ENCODE peak calls at places on chromosomes 6 and 20, in six cellular contexts. One of them, this sample, is unnamed.

GRCh38 chr20:62405108-62405980 is 1.7 kb downstream of the CABLES2 start:
- DNase-seq in body of pancreas: peak
- DNase-seq in IMR-90: peak
- DNase-seq in left lung: no peak
- DNase-seq in Panc1: no peak
- DNase-seq in neural progenitor cell: peak
- DNase-seq in this sample: peak

GRCh38 chr6:2713473-2714358 is 37.0 kb downstream of the MYLK4 start:
- DNase-seq in body of pancreas: no peak
- DNase-seq in IMR-90: no peak
- DNase-seq in left lung: no peak
- DNase-seq in Panc1: no peak
- DNase-seq in neural progenitor cell: no peak
- DNase-seq in this sample: peak

GRCh38 chr20:16124911-16125776 is 448.1 kb downstream of the KIF16B start:
- DNase-seq in body of pancreas: no peak
- DNase-seq in IMR-90: no peak
- DNase-seq in left lung: no peak
- DNase-seq in Panc1: no peak
- DNase-seq in neural progenitor cell: no peak
- DNase-seq in this sample: peak

GRCh38 chr20:47529840-47530239 is 28.2 kb downstream of the NCOA3 start:
- DNase-seq in body of pancreas: no peak
- DNase-seq in IMR-90: peak
- DNase-seq in left lung: no peak
- DNase-seq in Panc1: no peak
- DNase-seq in neural progenitor cell: no peak
- DNase-seq in this sample: no peak

GRCh38 chr20:41003143-41003932 is 25.3 kb upstream of the TOP1 start:
- DNase-seq in body of pancreas: peak
- DNase-seq in IMR-90: peak
- DNase-seq in left lung: peak
- DNase-seq in Panc1: peak
- DNase-seq in neural progenitor cell: no peak
- DNase-seq in this sample: peak

GRCh38 chr6:100946711-100947110 is 65.6 kb upstream of the ASCC3 start:
- DNase-seq in body of pancreas: no peak
- DNase-seq in IMR-90: no peak
- DNase-seq in left lung: no peak
- DNase-seq in Panc1: no peak
- DNase-seq in neural progenitor cell: no peak
- DNase-seq in this sample: no peak

GRCh38 chr6:23650676-23651075 is 475.3 kb upstream of the NRSN1 start:
- DNase-seq in body of pancreas: no peak
- DNase-seq in IMR-90: no peak
- DNase-seq in left lung: no peak
- DNase-seq in Panc1: no peak
- DNase-seq in neural progenitor cell: peak
- DNase-seq in this sample: no peak

GRCh38 chr6:73640179-73640750 is 13.5 kb downstream of the SLC17A5 start:
- DNase-seq in body of pancreas: no peak
- DNase-seq in IMR-90: peak
- DNase-seq in left lung: no peak
- DNase-seq in Panc1: no peak
- DNase-seq in neural progenitor cell: no peak
- DNase-seq in this sample: no peak

GRCh38 chr6:84749181-84749580 is 15.2 kb downstream of the TBX18 start:
- DNase-seq in body of pancreas: no peak
- DNase-seq in IMR-90: no peak
- DNase-seq in left lung: no peak
- DNase-seq in Panc1: no peak
- DNase-seq in neural progenitor cell: no peak
- DNase-seq in this sample: no peak

GRCh38 chr6:83192456-83192855 is 609 bp downstream of the PGM3 start:
- DNase-seq in body of pancreas: no peak
- DNase-seq in IMR-90: no peak
- DNase-seq in left lung: no peak
- DNase-seq in Panc1: no peak
- DNase-seq in neural progenitor cell: no peak
- DNase-seq in this sample: no peak

GRCh38 chr20:2330090-2330695 is 34.4 kb downstream of the TGM3 start:
- DNase-seq in body of pancreas: no peak
- DNase-seq in IMR-90: no peak
- DNase-seq in left lung: no peak
- DNase-seq in Panc1: no peak
- DNase-seq in neural progenitor cell: no peak
- DNase-seq in this sample: no peak

GRCh38 chr20:62735331-62735821 is 26.7 kb downstream of the NTSR1 start:
- DNase-seq in body of pancreas: no peak
- DNase-seq in IMR-90: no peak
- DNase-seq in left lung: peak
- DNase-seq in Panc1: no peak
- DNase-seq in neural progenitor cell: no peak
- DNase-seq in this sample: no peak

GRCh38 chr20:2165871-2166270 is 64.2 kb downstream of the STK35 start:
- DNase-seq in body of pancreas: no peak
- DNase-seq in IMR-90: no peak
- DNase-seq in left lung: no peak
- DNase-seq in Panc1: no peak
- DNase-seq in neural progenitor cell: no peak
- DNase-seq in this sample: no peak

GRCh38 chr6:87914637-87915395 is 132.8 kb upstream of the SPACA1 start:
- DNase-seq in body of pancreas: no peak
- DNase-seq in IMR-90: peak
- DNase-seq in left lung: no peak
- DNase-seq in Panc1: no peak
- DNase-seq in neural progenitor cell: no peak
- DNase-seq in this sample: no peak

GRCh38 chr20:62372042-62372993 is 5.2 kb upstream of the LAMA5 start:
- DNase-seq in body of pancreas: no peak
- DNase-seq in IMR-90: no peak
- DNase-seq in left lung: no peak
- DNase-seq in Panc1: no peak
- DNase-seq in neural progenitor cell: no peak
- DNase-seq in this sample: no peak

GRCh38 chr6:5123296-5124135 is 38.4 kb downstream of the PPP1R3G start:
- DNase-seq in body of pancreas: no peak
- DNase-seq in IMR-90: no peak
- DNase-seq in left lung: no peak
- DNase-seq in Panc1: no peak
- DNase-seq in neural progenitor cell: no peak
- DNase-seq in this sample: no peak

GRCh38 chr20:57514273-57514751 is 10.6 kb downstream of the CTCFL start:
- DNase-seq in body of pancreas: peak
- DNase-seq in IMR-90: peak
- DNase-seq in left lung: peak
- DNase-seq in Panc1: peak
- DNase-seq in neural progenitor cell: peak
- DNase-seq in this sample: peak

GRCh38 chr6:144898052-144898689 is 613.0 kb downstream of the UTRN start:
- DNase-seq in body of pancreas: no peak
- DNase-seq in IMR-90: peak
- DNase-seq in left lung: no peak
- DNase-seq in Panc1: no peak
- DNase-seq in neural progenitor cell: no peak
- DNase-seq in this sample: no peak

GRCh38 chr6:22613695-22614094 is 44.3 kb downstream of the HDGFL1 start:
- DNase-seq in body of pancreas: no peak
- DNase-seq in IMR-90: peak
- DNase-seq in left lung: no peak
- DNase-seq in Panc1: peak
- DNase-seq in neural progenitor cell: no peak
- DNase-seq in this sample: peak

GRCh38 chr6:166769648-166770047 is 142.6 kb upstream of the RPS6KA2 start:
- DNase-seq in body of pancreas: no peak
- DNase-seq in IMR-90: no peak
- DNase-seq in left lung: no peak
- DNase-seq in Panc1: no peak
- DNase-seq in neural progenitor cell: no peak
- DNase-seq in this sample: no peak

GRCh38 chr20:45328451-45328850 is 19.8 kb downstream of the SDC4 start:
- DNase-seq in body of pancreas: no peak
- DNase-seq in IMR-90: no peak
- DNase-seq in left lung: no peak
- DNase-seq in Panc1: no peak
- DNase-seq in neural progenitor cell: no peak
- DNase-seq in this sample: no peak

GRCh38 chr20:45330476-45330875 is 17.7 kb downstream of the SDC4 start:
- DNase-seq in body of pancreas: no peak
- DNase-seq in IMR-90: no peak
- DNase-seq in left lung: no peak
- DNase-seq in Panc1: no peak
- DNase-seq in neural progenitor cell: no peak
- DNase-seq in this sample: no peak

GRCh38 chr20:45323731-45324130 is 15.6 kb upstream of the MATN4 start:
- DNase-seq in body of pancreas: no peak
- DNase-seq in IMR-90: peak
- DNase-seq in left lung: no peak
- DNase-seq in Panc1: no peak
- DNase-seq in neural progenitor cell: no peak
- DNase-seq in this sample: no peak

GRCh38 chr20:45325367-45325766 is 17.3 kb upstream of the MATN4 start:
- DNase-seq in body of pancreas: no peak
- DNase-seq in IMR-90: no peak
- DNase-seq in left lung: no peak
- DNase-seq in Panc1: no peak
- DNase-seq in neural progenitor cell: peak
- DNase-seq in this sample: no peak

DNA sequence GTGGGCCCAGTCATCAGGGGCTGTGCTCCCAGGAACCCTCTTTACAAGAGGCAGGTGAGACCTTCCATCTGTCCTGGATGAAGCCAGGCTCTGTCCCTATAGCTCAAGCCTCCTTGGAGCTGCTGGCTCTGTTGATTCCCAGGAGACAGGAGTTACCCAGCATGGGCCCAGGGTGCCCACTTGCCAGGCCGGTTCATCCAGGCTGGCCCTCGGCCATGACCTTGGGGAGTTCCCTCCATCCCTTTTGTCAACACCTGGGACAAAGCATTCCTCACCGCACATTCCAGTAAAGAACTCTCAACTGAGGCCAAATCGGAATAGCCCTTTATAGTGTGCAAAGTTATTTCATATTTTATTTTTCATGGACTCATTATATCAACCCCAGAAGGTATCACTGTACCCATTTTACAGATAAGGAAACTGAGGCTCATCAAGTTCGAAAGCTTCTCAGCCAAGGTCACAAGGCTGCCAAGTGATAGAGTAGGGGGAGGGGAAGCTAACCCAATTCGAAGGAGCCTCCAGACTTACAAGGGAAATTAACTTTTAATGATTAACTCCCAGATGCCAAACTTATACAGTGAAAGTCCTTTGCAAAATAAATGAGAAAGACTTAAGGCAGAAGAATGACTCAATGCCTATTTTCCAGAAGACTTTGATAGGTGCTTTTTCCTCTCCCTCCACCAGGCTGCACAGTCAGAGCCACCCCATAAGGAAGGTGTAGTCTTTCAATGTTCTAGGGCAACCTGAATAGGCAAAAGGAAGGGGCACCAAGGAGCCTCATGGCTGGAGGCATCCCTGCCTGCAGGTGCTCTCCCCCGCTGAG is 18.5 kb downstream of the SDC4 start:
- DNase-seq in body of pancreas: peak
- DNase-seq in IMR-90: no peak
- DNase-seq in left lung: no peak
- DNase-seq in Panc1: no peak
- DNase-seq in neural progenitor cell: no peak
- DNase-seq in this sample: no peak
- H3K27ac ChIP-seq in body of pancreas: no peak
- H3K27ac ChIP-seq in IMR-90: no peak
- H3K27ac ChIP-seq in left lung: no peak
- H3K27ac ChIP-seq in Panc1: no peak
- H3K27ac ChIP-seq in neural progenitor cell: no peak
- H3K27ac ChIP-seq in this sample: no peak

DNA sequence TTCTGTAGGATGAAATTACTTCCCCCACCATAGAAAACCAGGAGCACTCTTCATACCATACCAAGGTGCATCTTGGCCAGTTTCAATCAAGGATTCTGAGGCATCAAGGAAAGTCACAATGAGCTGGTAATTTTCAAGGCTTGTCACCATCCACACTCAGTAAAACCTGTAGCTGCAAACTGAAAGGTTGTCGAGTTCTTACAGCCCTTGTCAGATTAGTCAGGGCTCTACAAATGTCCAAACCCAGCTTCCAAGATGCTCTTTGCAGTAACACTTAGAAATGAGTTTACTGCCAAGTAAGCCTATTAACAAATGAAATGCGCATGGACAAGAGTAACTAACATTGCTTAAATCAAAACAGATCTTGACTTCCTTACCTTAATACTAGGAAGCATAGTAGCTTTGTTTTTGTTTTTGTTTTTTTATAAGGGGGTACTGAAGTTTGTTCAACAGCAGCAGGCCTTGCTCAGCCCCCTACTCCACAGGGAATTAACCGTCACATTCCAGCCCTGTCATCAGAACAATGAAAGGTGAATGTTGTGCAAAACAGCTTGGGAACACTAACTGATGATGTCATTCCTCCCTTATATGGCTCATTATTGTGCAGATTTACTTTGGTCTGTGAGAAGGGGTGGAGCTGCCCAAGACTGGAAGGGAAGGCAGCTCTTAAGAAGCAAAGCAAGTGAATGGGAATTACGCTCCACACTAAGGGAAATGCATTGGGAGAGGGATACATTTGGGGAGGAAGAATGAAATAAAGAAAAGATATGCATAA is 49.9 kb upstream of the TMEM30A start:
- DNase-seq in body of pancreas: no peak
- DNase-seq in IMR-90: peak
- DNase-seq in left lung: no peak
- DNase-seq in Panc1: no peak
- DNase-seq in neural progenitor cell: peak
- DNase-seq in this sample: no peak
- H3K4me3 ChIP-seq in body of pancreas: no peak
- H3K4me3 ChIP-seq in IMR-90: no peak
- H3K4me3 ChIP-seq in left lung: no peak
- H3K4me3 ChIP-seq in Panc1: no peak
- H3K4me3 ChIP-seq in neural progenitor cell: peak
- H3K4me3 ChIP-seq in this sample: no peak

DNA sequence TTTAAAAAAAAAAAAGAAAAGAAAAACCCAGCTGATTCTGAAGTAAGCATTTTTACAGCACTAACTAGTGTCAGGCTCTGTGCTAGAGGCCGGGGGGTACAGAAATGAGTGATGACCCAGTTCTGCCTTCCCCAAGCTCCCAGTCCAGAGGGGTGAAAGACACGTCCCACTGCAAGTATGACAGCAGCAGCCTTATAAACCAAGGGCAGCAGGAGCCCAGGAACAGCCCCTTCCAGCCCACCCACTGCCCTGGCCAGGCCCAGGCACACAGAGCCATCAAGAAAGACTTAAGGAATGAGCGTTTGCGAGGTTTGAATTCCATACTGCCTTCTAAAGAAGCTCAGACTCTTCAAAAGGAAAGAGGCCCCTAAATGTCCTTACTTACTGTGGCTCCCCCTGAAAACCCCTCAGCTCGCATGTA is 10.1 kb downstream of the TRERF1 start:
- DNase-seq in body of pancreas: no peak
- DNase-seq in IMR-90: peak
- DNase-seq in left lung: no peak
- DNase-seq in Panc1: no peak
- DNase-seq in neural progenitor cell: peak
- DNase-seq in this sample: no peak
- H3K27ac ChIP-seq in body of pancreas: no peak
- H3K27ac ChIP-seq in IMR-90: peak
- H3K27ac ChIP-seq in left lung: peak
- H3K27ac ChIP-seq in Panc1: peak
- H3K27ac ChIP-seq in neural progenitor cell: peak
- H3K27ac ChIP-seq in this sample: peak

GRCh38 chr20:51802170-51802745 is at the start of gene SALL4:
- DNase-seq in body of pancreas: peak
- DNase-seq in IMR-90: no peak
- DNase-seq in left lung: no peak
- DNase-seq in Panc1: no peak
- DNase-seq in neural progenitor cell: peak
- DNase-seq in this sample: no peak
- H3K4me3 ChIP-seq in body of pancreas: peak
- H3K4me3 ChIP-seq in IMR-90: peak
- H3K4me3 ChIP-seq in left lung: peak
- H3K4me3 ChIP-seq in Panc1: peak
- H3K4me3 ChIP-seq in neural progenitor cell: peak
- H3K4me3 ChIP-seq in this sample: peak

This sample was measured in SJSA1.